ENCODE peak calls at places on chromosomes 4 and X, in eight cellular contexts. One of them, this sample, is unnamed. For H3K36me3 and H3K4me1, the result is how much of the 10 kb centered on the place peaks cover.

GRCh38 chrX:16785247-16786138 is 773 bp upstream of the TXLNG start:
- DNase-seq in left lung: no peak
- DNase-seq in Peyer's patch: peak
- DNase-seq in fibroblast of lung: no peak
- DNase-seq in GM23338: peak
- DNase-seq in CD8-positive, alpha-beta T cell: no peak
- DNase-seq in transverse colon: peak
- DNase-seq in cardiac muscle cell: peak
- DNase-seq in this sample: peak

GRCh38 chr4:54588404-54588803 is 69.4 kb upstream of the KIT start:
- DNase-seq in cardiac muscle cell: no peak
- DNase-seq in CD8-positive, alpha-beta T cell: no peak
- DNase-seq in Peyer's patch: no peak
- DNase-seq in GM23338: no peak
- DNase-seq in fibroblast of lung: peak
- DNase-seq in left lung: no peak
- DNase-seq in transverse colon: no peak
- DNase-seq in this sample: no peak

GRCh38 chr4:38688676-38689355 is 24.8 kb downstream of the KLF3 start:
- DNase-seq in cardiac muscle cell: no peak
- DNase-seq in left lung: peak
- DNase-seq in transverse colon: no peak
- DNase-seq in Peyer's patch: no peak
- DNase-seq in fibroblast of lung: peak
- DNase-seq in CD8-positive, alpha-beta T cell: no peak
- DNase-seq in GM23338: no peak
- DNase-seq in this sample: no peak

GRCh38 chr4:24989327-24989726 is 41.4 kb downstream of the LGI2 start:
- DNase-seq in GM23338: no peak
- DNase-seq in left lung: no peak
- DNase-seq in transverse colon: no peak
- DNase-seq in CD8-positive, alpha-beta T cell: no peak
- DNase-seq in cardiac muscle cell: no peak
- DNase-seq in fibroblast of lung: no peak
- DNase-seq in Peyer's patch: no peak
- DNase-seq in this sample: no peak

GRCh38 chr4:87179751-87180150 is 40.7 kb downstream of the KLHL8 start:
- DNase-seq in GM23338: no peak
- DNase-seq in fibroblast of lung: peak
- DNase-seq in cardiac muscle cell: no peak
- DNase-seq in transverse colon: no peak
- DNase-seq in left lung: no peak
- DNase-seq in Peyer's patch: no peak
- DNase-seq in CD8-positive, alpha-beta T cell: no peak
- DNase-seq in this sample: no peak

GRCh38 chrX:134936542-134936941 is 54.2 kb upstream of the SMIM10 start:
- DNase-seq in fibroblast of lung: peak
- DNase-seq in transverse colon: no peak
- DNase-seq in cardiac muscle cell: no peak
- DNase-seq in Peyer's patch: no peak
- DNase-seq in left lung: no peak
- DNase-seq in CD8-positive, alpha-beta T cell: no peak
- DNase-seq in GM23338: no peak
- DNase-seq in this sample: no peak

GRCh38 chrX:38664285-38664684 is 102.9 kb downstream of the TSPAN7 start:
- DNase-seq in Peyer's patch: no peak
- DNase-seq in transverse colon: no peak
- DNase-seq in cardiac muscle cell: peak
- DNase-seq in GM23338: peak
- DNase-seq in fibroblast of lung: peak
- DNase-seq in CD8-positive, alpha-beta T cell: no peak
- DNase-seq in left lung: no peak
- DNase-seq in this sample: peak

GRCh38 chrX:10512258-10512657 is 108.1 kb downstream of the MID1 start:
- DNase-seq in GM23338: no peak
- DNase-seq in cardiac muscle cell: no peak
- DNase-seq in transverse colon: no peak
- DNase-seq in CD8-positive, alpha-beta T cell: no peak
- DNase-seq in Peyer's patch: no peak
- DNase-seq in left lung: no peak
- DNase-seq in fibroblast of lung: peak
- DNase-seq in this sample: no peak

GRCh38 chr4:54781771-54782170 is 124.0 kb downstream of the KIT start:
- DNase-seq in fibroblast of lung: no peak
- DNase-seq in Peyer's patch: no peak
- DNase-seq in cardiac muscle cell: no peak
- DNase-seq in left lung: no peak
- DNase-seq in transverse colon: no peak
- DNase-seq in CD8-positive, alpha-beta T cell: no peak
- DNase-seq in GM23338: no peak
- DNase-seq in this sample: no peak

GRCh38 chr4:41505161-41505653 is 32.8 kb upstream of the LIMCH1 start:
- DNase-seq in cardiac muscle cell: no peak
- DNase-seq in transverse colon: no peak
- DNase-seq in Peyer's patch: no peak
- DNase-seq in GM23338: no peak
- DNase-seq in CD8-positive, alpha-beta T cell: no peak
- DNase-seq in left lung: peak
- DNase-seq in fibroblast of lung: peak
- DNase-seq in this sample: no peak

GRCh38 chr4:74944354-74944793 is 11.5 kb downstream of the PARM1 start:
- DNase-seq in left lung: no peak
- DNase-seq in CD8-positive, alpha-beta T cell: no peak
- DNase-seq in Peyer's patch: peak
- DNase-seq in cardiac muscle cell: no peak
- DNase-seq in fibroblast of lung: no peak
- DNase-seq in transverse colon: peak
- DNase-seq in GM23338: no peak
- DNase-seq in this sample: peak

GRCh38 chr4:89301902-89302301 is 5.7 kb downstream of the GPRIN3 start:
- DNase-seq in CD8-positive, alpha-beta T cell: no peak
- DNase-seq in fibroblast of lung: no peak
- DNase-seq in transverse colon: no peak
- DNase-seq in cardiac muscle cell: no peak
- DNase-seq in left lung: no peak
- DNase-seq in GM23338: no peak
- DNase-seq in Peyer's patch: no peak
- DNase-seq in this sample: no peak

GRCh38 chrX:132876509-132876837 is 82.0 kb downstream of the HS6ST2 start:
- DNase-seq in Peyer's patch: no peak
- DNase-seq in left lung: no peak
- DNase-seq in fibroblast of lung: peak
- DNase-seq in GM23338: peak
- DNase-seq in cardiac muscle cell: peak
- DNase-seq in transverse colon: no peak
- DNase-seq in CD8-positive, alpha-beta T cell: no peak
- DNase-seq in this sample: no peak

GRCh38 chr4:162163892-162164759 is at the start of gene FSTL5:
- DNase-seq in left lung: peak
- DNase-seq in transverse colon: peak
- DNase-seq in cardiac muscle cell: peak
- DNase-seq in Peyer's patch: peak
- DNase-seq in GM23338: peak
- DNase-seq in fibroblast of lung: peak
- DNase-seq in CD8-positive, alpha-beta T cell: peak
- DNase-seq in this sample: peak

DNA sequence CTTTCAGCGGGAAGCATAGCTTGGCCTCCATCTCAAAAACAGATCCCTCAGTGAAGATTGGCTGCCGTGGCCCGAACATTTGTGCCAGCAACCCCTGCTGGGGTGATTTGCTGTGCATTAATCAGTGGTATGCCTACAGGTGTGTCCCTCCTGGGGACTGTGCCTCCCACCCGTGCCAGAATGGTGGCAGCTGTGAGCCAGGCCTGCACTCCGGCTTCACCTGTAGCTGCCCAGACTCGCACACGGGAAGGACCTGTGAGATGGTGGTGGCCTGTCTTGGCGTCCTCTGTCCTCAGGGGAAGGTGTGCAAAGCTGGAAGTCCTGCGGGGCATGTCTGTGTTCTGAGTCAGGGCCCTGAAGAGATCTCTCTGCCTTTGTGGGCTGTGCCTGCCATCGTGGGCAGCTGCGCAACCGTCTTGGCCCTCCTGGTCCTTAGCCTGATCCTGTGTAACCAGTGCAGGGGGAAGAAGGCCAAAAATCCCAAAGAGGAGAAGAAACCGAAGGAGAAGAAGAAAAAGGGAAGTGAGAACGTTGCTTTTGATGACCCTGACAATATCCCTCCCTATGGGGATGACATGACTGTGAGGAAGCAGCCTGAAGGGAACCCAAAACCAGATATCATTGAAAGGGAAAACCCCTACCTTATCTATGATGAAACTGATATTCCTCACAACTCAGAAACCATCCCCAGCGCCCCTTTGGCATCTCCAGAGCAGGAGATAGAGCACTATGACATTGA is 175.4 kb downstream of the FAT4 start:
- DNase-seq in transverse colon: no peak
- DNase-seq in left lung: peak
- DNase-seq in Peyer's patch: no peak
- DNase-seq in fibroblast of lung: no peak
- DNase-seq in CD8-positive, alpha-beta T cell: no peak
- DNase-seq in cardiac muscle cell: no peak
- DNase-seq in GM23338: no peak
- DNase-seq in this sample: no peak
- H3K36me3 ChIP-seq in transverse colon: under half
- H3K36me3 ChIP-seq in left lung: under half
- H3K36me3 ChIP-seq in Peyer's patch: under half
- H3K36me3 ChIP-seq in fibroblast of lung: under half
- H3K36me3 ChIP-seq in CD8-positive, alpha-beta T cell: under half
- H3K36me3 ChIP-seq in cardiac muscle cell: under half
- H3K36me3 ChIP-seq in GM23338: under half
- H3K36me3 ChIP-seq in this sample: under half

DNA sequence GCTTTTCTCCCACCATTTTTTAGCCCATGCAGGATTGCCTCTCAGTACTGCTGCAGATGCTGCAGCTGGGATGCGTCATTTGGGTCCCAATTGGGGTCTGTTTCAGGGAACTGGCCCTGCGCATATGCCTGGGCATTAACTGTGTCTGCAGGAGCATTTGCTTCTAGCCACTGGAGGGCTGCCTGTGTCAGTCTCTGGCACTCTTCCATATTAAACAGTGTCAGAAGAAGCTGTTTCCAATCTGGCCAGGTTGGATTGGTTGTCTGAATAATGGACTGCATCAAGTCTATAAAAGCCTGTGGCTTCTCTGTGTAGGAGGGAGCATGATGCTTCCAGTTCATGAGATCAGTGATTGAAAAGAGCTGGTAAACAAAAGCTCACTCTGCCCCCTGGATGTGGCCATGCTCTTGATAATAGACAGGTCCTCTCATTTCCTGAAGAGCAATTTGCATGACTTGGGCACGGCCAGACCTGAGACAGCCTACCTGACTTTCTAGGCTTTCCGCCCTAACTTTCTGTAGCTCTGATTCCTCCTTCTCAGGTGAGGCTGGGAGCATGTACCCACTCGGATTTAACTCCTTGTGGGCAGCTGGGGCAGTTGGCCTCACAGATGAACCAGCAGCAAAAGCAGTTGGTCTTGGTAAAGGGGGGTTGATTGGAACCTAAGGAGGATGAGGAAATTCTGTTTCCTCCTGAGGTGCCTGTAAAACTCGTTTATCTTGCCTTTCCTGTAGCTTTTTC is 29.2 kb downstream of the SULT1E1 start:
- DNase-seq in transverse colon: peak
- DNase-seq in GM23338: peak
- DNase-seq in fibroblast of lung: peak
- DNase-seq in Peyer's patch: peak
- DNase-seq in left lung: no peak
- DNase-seq in cardiac muscle cell: no peak
- DNase-seq in CD8-positive, alpha-beta T cell: no peak
- DNase-seq in this sample: peak
- TF ChIP-seq CTCF in transverse colon: no peak
- TF ChIP-seq CTCF in GM23338: no peak
- TF ChIP-seq CTCF in fibroblast of lung: no peak
- TF ChIP-seq CTCF in Peyer's patch: peak
- TF ChIP-seq CTCF in left lung: no peak
- TF ChIP-seq CTCF in cardiac muscle cell: peak
- TF ChIP-seq CTCF in CD8-positive, alpha-beta T cell: no peak
- TF ChIP-seq CTCF in this sample: no peak

DNA sequence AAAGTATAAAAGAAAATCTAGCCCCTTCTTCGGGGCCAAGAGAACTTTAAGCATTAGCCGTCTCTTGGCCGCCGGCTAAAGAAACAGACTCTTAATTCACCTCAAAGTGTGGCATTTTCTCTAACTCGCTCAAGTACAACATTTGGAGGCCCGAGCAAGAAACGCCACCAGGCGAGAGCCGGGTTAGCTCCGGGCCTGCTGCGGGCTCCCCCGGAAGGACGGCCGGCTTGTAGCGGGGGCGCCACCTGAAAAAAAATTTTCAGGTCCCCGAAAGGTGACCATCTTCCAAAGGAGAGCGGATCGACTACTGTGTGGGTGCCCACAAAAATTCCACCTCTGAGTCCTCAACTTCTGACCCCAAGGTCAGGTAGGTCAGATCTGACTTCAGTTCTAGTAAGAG is 156.0 kb downstream of the DEFB131A start:
- DNase-seq in GM23338: no peak
- DNase-seq in CD8-positive, alpha-beta T cell: no peak
- DNase-seq in left lung: no peak
- DNase-seq in transverse colon: no peak
- DNase-seq in Peyer's patch: no peak
- DNase-seq in fibroblast of lung: no peak
- DNase-seq in cardiac muscle cell: no peak
- DNase-seq in this sample: no peak
- H3K4me1 ChIP-seq in GM23338: under half
- H3K4me1 ChIP-seq in CD8-positive, alpha-beta T cell: under half
- H3K4me1 ChIP-seq in left lung: under half
- H3K4me1 ChIP-seq in transverse colon: under half
- H3K4me1 ChIP-seq in Peyer's patch: under half
- H3K4me1 ChIP-seq in fibroblast of lung: under half
- H3K4me1 ChIP-seq in cardiac muscle cell: under half
- H3K4me1 ChIP-seq in this sample: under half

GRCh38 chr4:182894681-182895275 is 22.4 kb downstream of the DCTD start:
- DNase-seq in Peyer's patch: no peak
- DNase-seq in cardiac muscle cell: no peak
- DNase-seq in CD8-positive, alpha-beta T cell: no peak
- DNase-seq in fibroblast of lung: no peak
- DNase-seq in transverse colon: no peak
- DNase-seq in GM23338: no peak
- DNase-seq in left lung: peak
- DNase-seq in this sample: no peak

GRCh38 chr4:182895791-182896292 is 21.3 kb downstream of the DCTD start:
- DNase-seq in cardiac muscle cell: no peak
- DNase-seq in GM23338: no peak
- DNase-seq in fibroblast of lung: no peak
- DNase-seq in transverse colon: peak
- DNase-seq in Peyer's patch: no peak
- DNase-seq in CD8-positive, alpha-beta T cell: no peak
- DNase-seq in left lung: no peak
- DNase-seq in this sample: no peak

GRCh38 chr4:182896421-182896820 is 20.8 kb downstream of the DCTD start:
- DNase-seq in CD8-positive, alpha-beta T cell: no peak
- DNase-seq in GM23338: no peak
- DNase-seq in left lung: no peak
- DNase-seq in fibroblast of lung: no peak
- DNase-seq in Peyer's patch: no peak
- DNase-seq in transverse colon: no peak
- DNase-seq in cardiac muscle cell: no peak
- DNase-seq in this sample: no peak

GRCh38 chr4:182890202-182890601 is 27.0 kb downstream of the DCTD start:
- DNase-seq in CD8-positive, alpha-beta T cell: no peak
- DNase-seq in left lung: no peak
- DNase-seq in Peyer's patch: no peak
- DNase-seq in transverse colon: no peak
- DNase-seq in cardiac muscle cell: no peak
- DNase-seq in GM23338: no peak
- DNase-seq in fibroblast of lung: no peak
- DNase-seq in this sample: no peak

GRCh38 chr4:182893490-182893889 is 23.7 kb downstream of the DCTD start:
- DNase-seq in fibroblast of lung: no peak
- DNase-seq in transverse colon: no peak
- DNase-seq in cardiac muscle cell: no peak
- DNase-seq in left lung: no peak
- DNase-seq in GM23338: no peak
- DNase-seq in CD8-positive, alpha-beta T cell: no peak
- DNase-seq in Peyer's patch: no peak
- DNase-seq in this sample: no peak
- H3K36me3 ChIP-seq in fibroblast of lung: under half
- H3K36me3 ChIP-seq in transverse colon: half or more
- H3K36me3 ChIP-seq in cardiac muscle cell: under half
- H3K36me3 ChIP-seq in left lung: under half
- H3K36me3 ChIP-seq in GM23338: under half
- H3K36me3 ChIP-seq in CD8-positive, alpha-beta T cell: under half
- H3K36me3 ChIP-seq in Peyer's patch: under half
- H3K36me3 ChIP-seq in this sample: under half

This sample was measured in mucosa of descending colon.